ENCODE peak calls at places on chromosomes 16 and 17, in seven cellular contexts. E, I, S, W, Y, T and A are unnamed samples.
A peak's percentile ranks its signal among the peaks of the same experiment; 100 is the strongest.

GRCh38 chr16:63568184-63568583 is 1531.9 kb upstream of the CDH8 start:
- DNase-seq in E (no peak), I (no peak), S (no peak), W (peak; percentile 2), Y (no peak), T (no peak), A (no peak)

GRCh38 chr17:29574732-29575510 is 6.4 kb downstream of the TP53I13 start:
- DNase-seq in E (no peak), I (no peak), S (no peak), W (no peak), Y (peak; percentile 15), T (no peak), A (no peak)

GRCh38 chr16:50553182-50553710 is 5.0 kb downstream of the NKD1 start:
- DNase-seq in E (no peak), I (no peak), S (no peak), W (no peak), Y (no peak), T (no peak), A (no peak)

GRCh38 chr17:65433592-65433991 is 127.9 kb downstream of the AXIN2 start:
- DNase-seq in E (peak; percentile 48), I (peak; percentile 18), S (no peak), W (no peak), Y (no peak), T (no peak), A (no peak)

GRCh38 chr17:3959295-3959899 is 4.8 kb downstream of the ATP2A3 start:
- DNase-seq in E (peak; percentile 75), I (no peak), S (no peak), W (no peak), Y (no peak), T (no peak), A (no peak)

GRCh38 chr16:11871193-11871592 is 19.9 kb upstream of the RSL1D1 start:
- DNase-seq in E (peak; percentile 66), I (no peak), S (no peak), W (peak; percentile 87), Y (no peak), T (no peak), A (peak; percentile 29)

GRCh38 chr17:77325826-77326581 is 185.2 kb downstream of the SEC14L1 start:
- DNase-seq in E (no peak), I (no peak), S (no peak), W (no peak), Y (no peak), T (no peak), A (no peak)

GRCh38 chr17:45925311-45925710 is 31.0 kb downstream of the MAPT start:
- DNase-seq in E (peak; percentile 3), I (no peak), S (no peak), W (no peak), Y (no peak), T (no peak), A (no peak)

GRCh38 chr17:49521521-49522185 is 26.6 kb downstream of the NGFR start:
- DNase-seq in E (no peak), I (no peak), S (no peak), W (no peak), Y (no peak), T (no peak), A (no peak)

GRCh38 chr17:73620414-73620813 is 23.8 kb downstream of the SDK2 start:
- DNase-seq in E (no peak), I (no peak), S (no peak), W (no peak), Y (no peak), T (no peak), A (peak; percentile 21)

GRCh38 chr16:73152731-73153130 is 104.8 kb upstream of the ZFHX3 start:
- DNase-seq in E (peak; percentile 44), I (no peak), S (no peak), W (peak; percentile 97), Y (no peak), T (no peak), A (no peak)

GRCh38 chr16:12497558-12497957 is 306.1 kb downstream of the CPPED1 start:
- DNase-seq in E (no peak), I (no peak), S (no peak), W (no peak), Y (no peak), T (no peak), A (no peak)

GRCh38 chr17:81537343-81537855 is 9.2 kb downstream of the FSCN2 start:
- DNase-seq in E (no peak), I (peak; percentile 36), S (peak; percentile 63), W (peak; percentile 65), Y (no peak), T (no peak), A (peak; percentile 51)

GRCh38 chr16:64417711-64418227 is 704.1 kb downstream of the CDH11 start:
- DNase-seq in E (peak; percentile 78), I (no peak), S (no peak), W (no peak), Y (no peak), T (no peak), A (no peak)

GRCh38 chr17:2693561-2694380 is 17.8 kb downstream of the CLUH start:
- DNase-seq in E (no peak), I (no peak), S (no peak), W (no peak), Y (no peak), T (no peak), A (no peak)

GRCh38 chr16:2904922-2905240 is 6.8 kb upstream of the FLYWCH1 start:
- DNase-seq in E (peak; percentile 25), I (no peak), S (no peak), W (no peak), Y (no peak), T (no peak), A (no peak)

GRCh38 chr16:70396209-70396904 is 42.5 kb downstream of the ST3GAL2 start:
- DNase-seq in E (no peak), I (no peak), S (peak; percentile 65), W (peak; percentile 88), Y (no peak), T (no peak), A (peak; percentile 53)

GRCh38 chr16:3950343-3951193 is 70.1 kb upstream of the CREBBP start:
- DNase-seq in E (peak; percentile 99), I (no peak), S (no peak), W (no peak), Y (peak; percentile 86), T (no peak), A (no peak)

GRCh38 chr17:28518132-28518531 is 12.0 kb downstream of the FOXN1 start:
- DNase-seq in E (no peak), I (no peak), S (peak; percentile 82), W (no peak), Y (no peak), T (no peak), A (peak; percentile 39)

GRCh38 chr17:61486135-61487120 is 34.2 kb downstream of the TBX4 start:
- DNase-seq in E (no peak), I (no peak), S (no peak), W (peak; percentile 67), Y (no peak), T (no peak), A (no peak)

GRCh38 chr16:77197747-77198146 is 1.5 kb upstream of the SYCE1L start:
- DNase-seq in E (no peak), I (no peak), S (no peak), W (no peak), Y (no peak), T (no peak), A (no peak)

GRCh38 chr16:48123104-48123788 is 32.5 kb downstream of the ABCC12 start:
- DNase-seq in E (peak; percentile 99), I (peak; percentile 48), S (no peak), W (peak; percentile 88), Y (no peak), T (no peak), A (no peak)

GRCh38 chr17:50304781-50305404 is 30.6 kb downstream of the TMEM92 start:
- DNase-seq in E (peak; percentile 46), I (no peak), S (no peak), W (no peak), Y (no peak), T (no peak), A (peak; percentile 19)

GRCh38 chr16:82979406-82980111 is 352.8 kb downstream of the CDH13 start:
- DNase-seq in E (no peak), I (no peak), S (no peak), W (no peak), Y (no peak), T (no peak), A (no peak)

GRCh38 chr17:64780096-64781012 is 118.2 kb upstream of the SMURF2 start:
- DNase-seq in E (no peak), I (peak; percentile 90), S (no peak), W (peak; percentile 93), Y (peak; percentile 43), T (peak; percentile 71), A (no peak)

GRCh38 chr16:22192261-22193133 is 13.6 kb upstream of the EEF2K start:
- DNase-seq in E (peak; percentile 98), I (peak; percentile 92), S (no peak), W (no peak), Y (peak; percentile 77), T (peak; percentile 78), A (peak; percentile 87)

GRCh38 chr17:30433514-30433913 is 43.7 kb upstream of the GOSR1 start:
- DNase-seq in E (peak; percentile 98), I (no peak), S (no peak), W (no peak), Y (no peak), T (no peak), A (no peak)

GRCh38 chr17:56679148-56679766 is 85.8 kb downstream of the NOG start:
- DNase-seq in E (peak; percentile 63), I (no peak), S (peak; percentile 59), W (peak; percentile 67), Y (no peak), T (no peak), A (peak; percentile 45)

GRCh38 chr16:30722443-30722842 is 23.5 kb downstream of the SRCAP start:
- DNase-seq in E (no peak), I (no peak), S (no peak), W (no peak), Y (no peak), T (no peak), A (peak; percentile 18)

GRCh38 chr17:1002412-1002753 is 5.5 kb downstream of the TIMM22 start:
- DNase-seq in E (peak; percentile 43), I (no peak), S (no peak), W (no peak), Y (no peak), T (no peak), A (no peak)

GRCh38 chr17:21149626-21150025 is 22.9 kb downstream of the DHRS7B start:
- DNase-seq in E (no peak), I (no peak), S (no peak), W (no peak), Y (no peak), T (no peak), A (no peak)

GRCh38 chr16:71499775-71500364 is 10.7 kb upstream of the ZNF19 start:
- DNase-seq in E (peak; percentile 62), I (peak; percentile 59), S (peak; percentile 85), W (peak; percentile 66), Y (no peak), T (peak; percentile 30), A (peak; percentile 81)

GRCh38 chr16:46801428-46802049 is 29.4 kb downstream of the C16orf87 start:
- DNase-seq in E (no peak), I (no peak), S (no peak), W (peak; percentile 63), Y (no peak), T (no peak), A (no peak)

GRCh38 chr16:2764718-2765117 is 12.3 kb downstream of the SRRM2 start:
- DNase-seq in E (no peak), I (no peak), S (no peak), W (peak; percentile 27), Y (no peak), T (no peak), A (peak; percentile 46)